ENCODE peak calls at places on chromosomes 13 and 19, in eight cellular contexts. Q is glutamatergic neuron; C is thoracic aorta; P is NCI-H69; I is Right ventricle myocardium superior; D is stimulated activated CD4-positive, alpha-beta T cell treated with anti-CD3 and anti-CD28 coated beads, Interleukin-4, amount 100 ng/mL, for 48 hours; L is AG04450; G is NCI-H1417. Z is an unnamed sample.

GRCh38 chr19:16024266-16025107 is 51.8 kb upstream of the TPM4 start:
- DNase-seq in P (no peak), Q (no peak), G (no peak), D (no peak), C (no peak), I (no peak), L (no peak), Z (no peak)

GRCh38 chr19:19134687-19135158 is 3.6 kb downstream of the TMEM161A start:
- DNase-seq in L (no peak), G (peak; percentile 92), C (no peak), Q (peak; percentile 68), D (no peak), I (peak; percentile 87), P (peak; percentile 91), Z (no peak)

GRCh38 chr19:19366691-19367396 is 38.6 kb upstream of the GATAD2A start:
- DNase-seq in D (peak; percentile 61), L (peak; percentile 39), C (no peak), Q (peak; percentile 60), P (peak; percentile 90), G (peak; percentile 82), I (peak; percentile 78), Z (peak; percentile 41)

GRCh38 chr19:6236310-6237291 is 43.2 kb downstream of the MLLT1 start:
- DNase-seq in D (no peak), I (peak; percentile 64), P (no peak), L (no peak), Q (no peak), C (no peak), G (no peak), Z (no peak)

GRCh38 chr13:75850915-75851314 is 214.8 kb downstream of the LMO7 start:
- DNase-seq in D (no peak), L (no peak), Q (no peak), P (no peak), C (no peak), I (no peak), G (no peak), Z (no peak)

GRCh38 chr19:48539503-48540096 is 12.4 kb upstream of the SULT2B1 start:
- DNase-seq in C (no peak), D (no peak), L (no peak), I (no peak), P (peak; percentile 96), G (peak; percentile 97), Q (no peak), Z (no peak)

GRCh38 chr19:32104465-32105235 is 240.8 kb upstream of the ZNF507 start:
- DNase-seq in C (no peak), P (no peak), D (no peak), Q (no peak), I (no peak), L (no peak), G (peak; percentile 4), Z (no peak)

GRCh38 chr13:18959229-18959628 is 222.4 kb downstream of the TUBA3C start:
- DNase-seq in D (no peak), L (no peak), I (no peak), C (no peak), G (no peak), P (no peak), Q (no peak), Z (no peak)

GRCh38 chr13:19836472-19836871 is 27.0 kb downstream of the ZMYM5 start:
- DNase-seq in C (no peak), P (no peak), Q (no peak), L (no peak), G (no peak), D (no peak), I (no peak), Z (no peak)

GRCh38 chr19:18282021-18282787 is 782 bp upstream of the JUND start:
- DNase-seq in G (peak; percentile 97), L (peak; percentile 69), C (peak; percentile 77), I (peak; percentile 72), Q (no peak), D (peak; percentile 28), P (no peak), Z (peak; percentile 89)

GRCh38 chr19:30558793-30559192 is 186.6 kb downstream of the ZNF536 start:
- DNase-seq in Q (no peak), L (no peak), D (no peak), G (no peak), P (no peak), C (no peak), I (no peak), Z (no peak)

GRCh38 chr13:44386932-44387556 is 13.4 kb downstream of the SERP2 start:
- DNase-seq in C (no peak), G (no peak), D (no peak), L (no peak), I (no peak), P (no peak), Q (no peak), Z (no peak)

GRCh38 chr13:45511310-45512147 is 46.8 kb downstream of the COG3 start:
- DNase-seq in L (peak; percentile 50), G (peak; percentile 84), Q (no peak), P (peak; percentile 57), D (no peak), I (no peak), C (no peak), Z (peak; percentile 45)

GRCh38 chr19:55528030-55528801 is 8.7 kb downstream of the SBK2 start:
- DNase-seq in L (no peak), D (no peak), Q (peak; percentile 58), P (peak; percentile 98), C (no peak), G (peak; percentile 89), I (no peak), Z (no peak)

GRCh38 chr19:12947702-12948596 is 2.3 kb downstream of the RAD23A start:
- DNase-seq in G (no peak), I (no peak), Q (no peak), D (no peak), L (no peak), P (no peak), C (no peak), Z (no peak)

GRCh38 chr19:33054623-33055022 is 10.1 kb downstream of the RHPN2 start:
- DNase-seq in P (peak; percentile 66), Q (no peak), C (no peak), I (no peak), D (no peak), G (no peak), L (no peak), Z (no peak)

GRCh38 chr19:49475995-49476880 is 2.2 kb downstream of the FLT3LG start:
- DNase-seq in Q (peak; percentile 92), G (no peak), L (no peak), P (peak; percentile 85), C (no peak), I (no peak), D (peak; percentile 79), Z (no peak)

GRCh38 chr19:46900341-46900740 is 39.5 kb downstream of the ARHGAP35 start:
- DNase-seq in L (no peak), G (no peak), P (no peak), C (no peak), D (no peak), I (no peak), Q (no peak), Z (no peak)

GRCh38 chr19:40578442-40578908 is 1.8 kb downstream of the SHKBP1 start:
- DNase-seq in D (no peak), Q (no peak), G (peak; percentile 14), I (no peak), C (no peak), P (peak; percentile 27), L (no peak), Z (no peak)

GRCh38 chr19:8643860-8644653 is 13.6 kb downstream of the NFILZ start:
- DNase-seq in I (no peak), Q (no peak), P (no peak), C (no peak), D (no peak), G (no peak), L (no peak), Z (no peak)

GRCh38 chr13:33723772-33724435 is 94.0 kb upstream of the RFC3 start:
- DNase-seq in C (peak; percentile 50), I (peak; percentile 68), Q (peak; percentile 65), P (peak; percentile 89), D (peak; percentile 52), G (peak; percentile 94), L (peak; percentile 69), Z (peak; percentile 46)

GRCh38 chr13:28558126-28558525 is 63.2 kb upstream of the FLT1 start:
- DNase-seq in D (no peak), L (peak; percentile 80), G (no peak), C (no peak), I (no peak), P (no peak), Q (no peak), Z (no peak)

GRCh38 chr19:50492303-50493052 is 15.8 kb upstream of the GARIN5A start:
- DNase-seq in P (peak; percentile 42), Q (no peak), C (no peak), D (peak; percentile 35), I (peak; percentile 32), G (peak; percentile 37), L (no peak), Z (no peak)

GRCh38 chr19:10899171-10899653 is 27.9 kb downstream of the CARM1 start:
- DNase-seq in G (peak; percentile 71), Q (no peak), L (no peak), P (peak; percentile 95), D (no peak), C (no peak), I (peak; percentile 76), Z (no peak)

GRCh38 chr13:66427330-66427990 is 802.7 kb downstream of the PCDH9 start:
- DNase-seq in Q (no peak), L (no peak), P (peak; percentile 41), G (no peak), C (no peak), I (no peak), D (no peak), Z (no peak)